ENCODE peak calls at places on chromosomes 12 and 14, in eight cellular contexts. Q is cardiac muscle cell; E is fibroblast of lung; G is CD4-positive, alpha-beta T cell; D is GM20000; L is left ventricle myocardium inferior; T is foreskin fibroblast; V is heart left ventricle. U is an unnamed sample.

GRCh38 chr12:111389635-111390034 is 16.1 kb upstream of the SH2B3 start:
- DNase-seq in Q (no peak), E (no peak), G (no peak), D (peak; percentile 2), L (no peak), T (no peak), V (no peak), U (no peak)

GRCh38 chr12:75706786-75707605 is 195.6 kb upstream of the KRR1 start:
- DNase-seq in Q (no peak), E (peak; percentile 81), G (no peak), D (peak; percentile 6), L (no peak), T (peak; percentile 87), V (no peak), U (no peak)

GRCh38 chr12:55687746-55688145 is 20.0 kb downstream of the ITGA7 start:
- DNase-seq in Q (no peak), E (peak; percentile 24), G (no peak), D (peak; percentile 60), L (no peak), T (no peak), V (no peak), U (no peak)

GRCh38 chr12:26196424-26196722 is 1.0 kb downstream of the SSPN start:
- DNase-seq in Q (no peak), E (peak; percentile 43), G (no peak), D (no peak), L (no peak), T (peak; percentile 45), V (no peak), U (no peak)

GRCh38 chr12:54683388-54683787 is 35.2 kb upstream of the DCD start:
- DNase-seq in Q (no peak), E (no peak), G (no peak), D (no peak), L (no peak), T (no peak), V (no peak), U (no peak)

GRCh38 chr12:111122458-111122878 is 202.1 kb upstream of the MYL2 start:
- DNase-seq in Q (no peak), E (no peak), G (no peak), D (no peak), L (no peak), T (no peak), V (no peak), U (no peak)

GRCh38 chr14:34750670-34751069 is 36.3 kb upstream of the CFL2 start:
- DNase-seq in Q (no peak), E (peak; percentile 76), G (no peak), D (no peak), L (no peak), T (peak; percentile 79), V (no peak), U (no peak)

GRCh38 chr14:78764240-78764639 is 594.1 kb downstream of the NRXN3 start:
- DNase-seq in Q (no peak), E (peak; percentile 94), G (no peak), D (no peak), L (no peak), T (no peak), V (no peak), U (no peak)

GRCh38 chr12:122226366-122227222 is 742 bp upstream of the DIABLO start:
- DNase-seq in Q (no peak), E (no peak), G (no peak), D (no peak), L (no peak), T (no peak), V (no peak), U (peak; percentile 76)

GRCh38 chr12:20492251-20492728 is 124.0 kb downstream of the PDE3A start:
- DNase-seq in Q (no peak), E (peak; percentile 69), G (no peak), D (peak; percentile 2), L (no peak), T (peak; percentile 61), V (no peak), U (no peak)

GRCh38 chr12:45986646-45987338 is 3.6 kb downstream of the SCAF11 start:
- DNase-seq in Q (peak; percentile 9), E (peak; percentile 37), G (no peak), D (no peak), L (no peak), T (no peak), V (no peak), U (no peak)

GRCh38 chr12:93157279-93157678 is 220.4 kb upstream of the NUDT4 start:
- DNase-seq in Q (no peak), E (no peak), G (no peak), D (no peak), L (no peak), T (no peak), V (no peak), U (no peak)

GRCh38 chr12:93154096-93154728 is 223.5 kb upstream of the NUDT4 start:
- DNase-seq in Q (no peak), E (no peak), G (no peak), D (no peak), L (no peak), T (no peak), V (no peak), U (no peak)

GRCh38 chr12:93158065-93158843 is 219.5 kb upstream of the NUDT4 start:
- DNase-seq in Q (no peak), E (no peak), G (no peak), D (no peak), L (no peak), T (no peak), V (no peak), U (no peak)

GRCh38 chr12:93154753-93155475 is 222.8 kb upstream of the NUDT4 start:
- DNase-seq in Q (no peak), E (no peak), G (no peak), D (no peak), L (no peak), T (no peak), V (no peak), U (no peak)

DNA sequence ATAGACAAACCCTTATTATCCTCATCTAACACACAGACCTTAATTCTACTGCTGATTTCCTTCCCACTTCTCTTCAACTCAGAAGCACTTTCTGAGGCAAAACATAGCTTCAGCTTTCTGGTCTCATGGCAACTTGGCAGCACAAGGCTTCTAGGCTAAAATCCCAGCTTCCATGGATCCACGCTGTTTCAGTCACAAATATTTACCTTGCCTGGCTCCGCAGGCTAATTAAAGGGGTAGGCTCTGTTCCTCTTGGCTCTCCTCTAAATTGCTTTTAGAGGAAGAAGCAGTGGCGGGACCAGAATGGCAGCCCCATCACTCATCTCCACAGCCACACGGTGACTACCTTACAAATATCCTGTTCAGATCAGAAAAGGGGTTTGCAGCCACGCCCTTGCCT is 221.6 kb upstream of the NUDT4 start:
- DNase-seq in Q (no peak), E (no peak), G (no peak), D (no peak), L (no peak), T (no peak), V (no peak), U (no peak)
- TF ChIP-seq CTCF in Q (no peak), E (no peak), G (no peak), D (no peak), L (no peak), T (no peak), V (no peak), U (no peak)

DNA sequence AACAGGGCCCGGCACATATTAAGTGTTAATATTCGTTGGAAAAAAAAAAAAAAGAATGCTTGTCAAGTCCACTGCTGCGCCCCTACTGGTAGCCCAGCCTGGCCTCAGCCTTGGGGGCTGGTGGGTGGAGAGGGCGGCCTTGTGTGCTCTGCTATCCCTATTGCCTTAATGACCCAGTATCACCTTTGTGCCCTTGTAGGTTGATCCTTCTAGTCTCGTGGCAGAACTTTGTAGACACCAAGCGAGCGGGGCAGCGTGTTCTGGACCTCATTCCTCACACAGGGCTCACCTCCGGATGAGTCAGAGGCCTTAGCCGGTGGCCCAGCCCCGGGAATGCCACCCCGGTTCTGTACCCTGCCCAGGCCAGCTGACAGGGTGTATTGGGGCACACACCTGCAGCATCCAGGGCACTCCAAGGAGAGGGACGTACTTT is 1.8 kb upstream of the RCOR1 start:
- DNase-seq in Q (peak; percentile 61), E (peak; percentile 35), G (no peak), D (no peak), L (no peak), T (peak; percentile 73), V (peak; percentile 43), U (peak; percentile 65)
- TF ChIP-seq CTCF in Q (peak; percentile 65), E (peak; percentile 41), G (no peak), D (peak; percentile 58), L (peak; percentile 54), T (peak; percentile 50), V (peak; percentile 35), U (peak; percentile 51)

GRCh38 chr12:13204428-13204827 is 7.9 kb downstream of the EMP1 start:
- DNase-seq in Q (no peak), E (peak; percentile 80), G (no peak), D (no peak), L (no peak), T (peak; percentile 51), V (no peak), U (no peak)

GRCh38 chr12:13200841-13201240 is 4.3 kb downstream of the EMP1 start:
- DNase-seq in Q (no peak), E (no peak), G (no peak), D (no peak), L (no peak), T (no peak), V (no peak), U (no peak)

GRCh38 chr12:13206560-13206897 is 10.0 kb downstream of the EMP1 start:
- DNase-seq in Q (no peak), E (no peak), G (no peak), D (no peak), L (no peak), T (no peak), V (no peak), U (no peak)

GRCh38 chr12:13205809-13206559 is 9.5 kb downstream of the EMP1 start:
- DNase-seq in Q (no peak), E (peak; percentile 99), G (no peak), D (no peak), L (no peak), T (peak; percentile 98), V (no peak), U (no peak)

DNA sequence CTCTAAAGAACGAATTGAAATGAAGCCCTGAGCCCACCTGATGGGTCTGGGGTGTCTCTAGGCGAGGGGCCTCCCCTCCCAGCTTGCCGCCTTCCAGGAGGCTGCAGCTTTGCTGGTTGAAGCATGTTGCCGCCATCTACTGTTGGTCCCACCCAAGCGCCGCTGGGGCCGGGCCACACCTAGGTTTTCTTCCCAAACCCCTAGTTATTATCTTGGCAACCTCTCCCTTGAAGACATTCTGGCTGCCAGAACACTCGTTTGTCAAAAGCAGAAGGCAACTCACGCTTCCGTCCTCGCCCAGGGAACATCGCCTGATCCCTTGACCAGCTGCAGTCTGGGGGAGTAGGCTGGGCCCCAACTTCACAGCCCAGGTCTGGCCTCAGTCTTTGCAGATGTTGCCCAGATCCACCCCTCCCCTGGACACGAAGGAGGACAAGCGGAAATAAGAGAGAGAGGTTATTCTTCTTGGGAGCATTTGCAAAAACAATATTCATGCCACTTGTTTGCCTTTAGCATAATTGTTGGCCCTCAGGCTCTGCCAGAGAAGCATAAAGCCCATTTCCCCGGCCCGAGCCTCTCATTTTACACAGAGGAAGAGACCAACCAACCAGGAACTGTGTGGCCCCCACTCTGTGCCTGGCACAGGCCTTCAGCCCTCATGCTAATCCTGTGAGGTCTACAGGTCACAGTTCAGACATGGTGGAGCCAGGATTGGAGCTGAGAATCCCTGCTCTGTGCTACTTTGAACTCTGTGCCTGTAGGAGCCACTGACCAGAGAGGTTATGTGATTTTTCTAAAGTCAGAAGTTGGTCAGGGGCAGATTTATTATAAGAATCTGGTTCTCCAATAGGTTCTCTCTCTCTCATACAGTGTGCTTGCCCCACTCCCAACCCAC is 6.7 kb downstream of the EMP1 start:
- DNase-seq in Q (peak; percentile 35), E (no peak), G (no peak), D (peak; percentile 27), L (peak; percentile 62), T (peak; percentile 65), V (peak; percentile 64), U (no peak)
- TF ChIP-seq CTCF in Q (peak; percentile 40), E (peak; percentile 9), G (no peak), D (no peak), L (peak; percentile 52), T (peak; percentile 19), V (peak; percentile 14), U (no peak)

GRCh38 chr14:90114554-90114953 is 52.8 kb downstream of the KCNK13 start:
- DNase-seq in Q (peak; percentile 21), E (no peak), G (no peak), D (no peak), L (no peak), T (no peak), V (no peak), U (no peak)
- TF ChIP-seq CTCF in Q (peak; percentile 16), E (no peak), G (no peak), D (no peak), L (peak; percentile 21), T (no peak), V (no peak), U (no peak)